ENCODE peak calls at places on chromosome 15, in seven cellular contexts. Y is ovary, D is right cardiac atrium, A is GM23338, N is IMR-90, T is OCI-LY7, L is SK-N-SH. E is an unnamed sample. For H3K4me1, the result is how much of the 10 kb centered on the place peaks cover.

GRCh38 chr15:101017935-101018849 is 99.0 kb downstream of the LRRK1 start:
- DNase-seq in Y (no peak), D (no peak), A (no peak), N (peak), T (no peak), L (no peak), E (no peak)

GRCh38 chr15:40081691-40082194 is 26.9 kb downstream of the BMF start:
- DNase-seq in Y (peak), D (peak), A (peak), N (peak), T (no peak), L (peak), E (peak)

GRCh38 chr15:50116477-50116876 is 2.6 kb downstream of the ATP8B4 start:
- DNase-seq in Y (no peak), D (no peak), A (peak), N (peak), T (peak), L (no peak), E (peak)

GRCh38 chr15:66748320-66748779 is 46.3 kb downstream of the SMAD6 start:
- DNase-seq in Y (no peak), D (no peak), A (peak), N (peak), T (no peak), L (no peak), E (no peak)

GRCh38 chr15:71785996-71786395 is 24.4 kb upstream of the NR2E3 start:
- DNase-seq in Y (no peak), D (no peak), A (no peak), N (no peak), T (no peak), L (no peak), E (no peak)

GRCh38 chr15:49452595-49452994 is 29.6 kb downstream of the FGF7 start:
- DNase-seq in Y (no peak), D (no peak), A (no peak), N (peak), T (no peak), L (no peak), E (no peak)

GRCh38 chr15:78110916-78111475 is 18.6 kb downstream of the SH2D7 start:
- DNase-seq in Y (no peak), D (no peak), A (no peak), N (no peak), T (no peak), L (no peak), E (no peak)

GRCh38 chr15:25793354-25794050 is 69.6 kb downstream of the ATP10A start:
- DNase-seq in Y (no peak), D (no peak), A (no peak), N (no peak), T (peak), L (no peak), E (no peak)

GRCh38 chr15:40333922-40334492 is 6.7 kb downstream of the CCDC9B start:
- DNase-seq in Y (no peak), D (peak), A (no peak), N (peak), T (peak), L (no peak), E (no peak)

GRCh38 chr15:67076147-67076843 is 10.9 kb downstream of the SMAD3 start:
- DNase-seq in Y (peak), D (no peak), A (no peak), N (peak), T (peak), L (no peak), E (no peak)

GRCh38 chr15:49900036-49900435 is 219.0 kb downstream of the ATP8B4 start:
- DNase-seq in Y (no peak), D (no peak), A (no peak), N (peak), T (no peak), L (no peak), E (peak)

GRCh38 chr15:39777497-39777896 is 5.1 kb downstream of the FSIP1 start:
- DNase-seq in Y (no peak), D (no peak), A (no peak), N (peak), T (no peak), L (no peak), E (no peak)

GRCh38 chr15:31080618-31081017 is 20.9 kb downstream of the TRPM1 start:
- DNase-seq in Y (peak), D (peak), A (peak), N (no peak), T (peak), L (peak), E (peak)

GRCh38 chr15:67825880-67826716 is 789 bp downstream of the SKOR1 start:
- DNase-seq in Y (no peak), D (no peak), A (peak), N (no peak), T (no peak), L (no peak), E (no peak)

GRCh38 chr15:94168250-94168649 is 63.1 kb upstream of the MCTP2 start:
- DNase-seq in Y (no peak), D (no peak), A (peak), N (no peak), T (peak), L (no peak), E (no peak)

GRCh38 chr15:69595009-69595825 is 142.6 kb downstream of the RPLP1 start:
- DNase-seq in Y (no peak), D (peak), A (no peak), N (no peak), T (no peak), L (no peak), E (no peak)

GRCh38 chr15:70799667-70800450 is 36.5 kb upstream of the UACA start:
- DNase-seq in Y (no peak), D (no peak), A (no peak), N (peak), T (no peak), L (no peak), E (peak)

GRCh38 chr15:100844167-100844566 is 35.5 kb upstream of the ALDH1A3 start:
- DNase-seq in Y (no peak), D (no peak), A (no peak), N (no peak), T (no peak), L (no peak), E (no peak)

GRCh38 chr15:43094416-43095039 is 11.3 kb downstream of the UBR1 start:
- DNase-seq in Y (no peak), D (no peak), A (no peak), N (no peak), T (no peak), L (no peak), E (no peak)

GRCh38 chr15:80640546-80641121 is 54.5 kb upstream of the ABHD17C start:
- DNase-seq in Y (no peak), D (no peak), A (no peak), N (no peak), T (no peak), L (no peak), E (no peak)

GRCh38 chr15:67192185-67192584 is 62.3 kb downstream of the AAGAB start:
- DNase-seq in Y (no peak), D (no peak), A (no peak), N (no peak), T (no peak), L (no peak), E (no peak)

GRCh38 chr15:65980824-65981456 is 111.6 kb downstream of the RAB11A start:
- DNase-seq in Y (peak), D (peak), A (peak), N (peak), T (peak), L (peak), E (peak)

GRCh38 chr15:71800835-71801745 is 9.3 kb upstream of the NR2E3 start:
- DNase-seq in Y (no peak), D (no peak), A (peak), N (peak), T (peak), L (peak), E (peak)

GRCh38 chr15:90482124-90483011 is 47.4 kb upstream of the CRTC3 start:
- DNase-seq in Y (peak), D (no peak), A (peak), N (peak), T (peak), L (peak), E (peak)

GRCh38 chr15:80584561-80584964 is 110.5 kb upstream of the ABHD17C start:
- DNase-seq in Y (no peak), D (peak), A (no peak), N (no peak), T (no peak), L (no peak), E (no peak)

GRCh38 chr15:57902155-57902554 is 163.4 kb downstream of the ALDH1A2 start:
- DNase-seq in Y (no peak), D (no peak), A (no peak), N (no peak), T (no peak), L (no peak), E (no peak)

GRCh38 chr15:55796321-55796965 is 53.5 kb upstream of the PRTG start:
- DNase-seq in Y (no peak), D (no peak), A (no peak), N (peak), T (no peak), L (no peak), E (no peak)

DNA sequence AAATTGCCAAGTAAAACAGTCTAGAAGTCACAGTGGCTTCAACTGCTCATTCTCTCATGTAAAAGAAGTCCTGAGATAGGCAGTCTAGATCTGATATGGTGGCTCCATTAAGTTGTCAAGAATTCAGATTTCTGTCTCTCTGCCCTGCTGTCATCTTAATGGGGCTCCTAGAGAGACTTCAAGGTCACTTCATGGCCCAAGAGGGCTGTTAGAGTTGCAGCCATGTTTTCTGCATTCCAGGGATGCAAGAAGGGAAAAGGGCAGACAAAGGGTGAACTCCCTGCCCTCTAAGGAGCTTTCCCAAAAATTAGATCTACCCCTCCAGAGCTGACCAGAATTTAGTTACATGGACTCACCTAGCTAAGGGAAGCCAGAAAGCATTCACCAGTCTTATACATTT is 23.1 kb downstream of the ABHD2 start:
- DNase-seq in Y (no peak), D (no peak), A (no peak), N (no peak), T (no peak), L (no peak), E (no peak)
- H3K4me1 ChIP-seq in Y (under half), D (under half), A (under half), N (under half), T (under half), L (under half), E (half or more)

GRCh38 chr15:98628216-98628615 is 20.1 kb upstream of the IGF1R start:
- DNase-seq in Y (no peak), D (no peak), A (no peak), N (no peak), T (no peak), L (no peak), E (no peak)
- H3K27ac ChIP-seq in Y (no peak), D (no peak), A (no peak), N (no peak), T (no peak), L (no peak), E (no peak)

GRCh38 chr15:85588657-85589056 is 206.1 kb downstream of the KLHL25 start:
- DNase-seq in Y (no peak), D (no peak), A (no peak), N (peak), T (no peak), L (no peak), E (peak)
- H3K4me1 ChIP-seq in Y (under half), D (under half), A (under half), N (under half), T (under half), L (under half), E (under half)

GRCh38 chr15:36004891-36005508 is 459.0 kb upstream of the DPH6 start:
- DNase-seq in Y (no peak), D (no peak), A (no peak), N (no peak), T (no peak), L (no peak), E (no peak)
- H3K27ac ChIP-seq in Y (no peak), D (no peak), A (no peak), N (no peak), T (no peak), L (no peak), E (no peak)

E was measured in cardiac muscle cell.